ENCODE peak calls at places on chromosomes 7 and 10, in four cellular contexts. P is A549; G is CD8-positive, alpha-beta memory T cell; S is cardiac fibroblast. I is an unnamed sample.

GRCh38 chr7:45000096-45001032 is at the start of gene CCM2:
- DNase-seq in P (peak), G (no peak), S (peak), I (peak)

GRCh38 chr10:115706482-115707076 is 566.4 kb downstream of the GFRA1 start:
- DNase-seq in P (no peak), G (no peak), S (peak), I (peak)

GRCh38 chr7:140039896-140040295 is 22.9 kb downstream of the PARP12 start:
- DNase-seq in P (no peak), G (no peak), S (no peak), I (no peak)

GRCh38 chr7:39451901-39452300 is 114.3 kb upstream of the YAE1 start:
- DNase-seq in P (no peak), G (no peak), S (no peak), I (no peak)

GRCh38 chr7:151607464-151607867 is 87.8 kb upstream of the RHEB start:
- DNase-seq in P (no peak), G (no peak), S (no peak), I (peak)

GRCh38 chr7:41134242-41134872 is 568.5 kb downstream of the INHBA start:
- DNase-seq in P (no peak), G (no peak), S (peak), I (peak)

GRCh38 chr10:131979821-131980270 is 1.9 kb downstream of the BNIP3 start:
- DNase-seq in P (no peak), G (no peak), S (peak), I (peak)

GRCh38 chr7:34841326-34841725 is 183.3 kb downstream of the NPSR1 start:
- DNase-seq in P (no peak), G (no peak), S (no peak), I (no peak)

GRCh38 chr10:100749309-100750217 is 4.2 kb downstream of the PAX2 start:
- DNase-seq in P (no peak), G (no peak), S (no peak), I (no peak)

GRCh38 chr7:28686418-28686800 is 271.7 kb downstream of the TRIL start:
- DNase-seq in P (no peak), G (no peak), S (peak), I (peak)

GRCh38 chr10:64648915-64649314 is 1127.7 kb downstream of the REEP3 start:
- DNase-seq in P (no peak), G (no peak), S (no peak), I (no peak)

GRCh38 chr10:7571992-7572391 is 94.8 kb downstream of the ITIH5 start:
- DNase-seq in P (no peak), G (no peak), S (no peak), I (no peak)

GRCh38 chr7:55026086-55026790 is 7.4 kb downstream of the EGFR start:
- DNase-seq in P (no peak), G (no peak), S (no peak), I (no peak)

GRCh38 chr10:84493951-84494848 is 165.8 kb downstream of the CCSER2 start:
- DNase-seq in P (peak), G (no peak), S (peak), I (peak)

GRCh38 chr10:130418731-130419130 is 282.5 kb downstream of the GLRX3 start:
- DNase-seq in P (no peak), G (no peak), S (no peak), I (no peak)

GRCh38 chr10:44051584-44052385 is 333.1 kb downstream of the CXCL12 start:
- DNase-seq in P (no peak), G (no peak), S (peak), I (peak)

GRCh38 chr10:3811331-3811870 is 26.4 kb upstream of the KLF6 start:
- DNase-seq in P (no peak), G (no peak), S (peak), I (peak)

GRCh38 chr7:4782333-4783291 is 7.2 kb downstream of the AP5Z1 start:
- DNase-seq in P (no peak), G (no peak), S (no peak), I (no peak)

GRCh38 chr7:47293884-47294568 is 287.9 kb downstream of the TNS3 start:
- DNase-seq in P (no peak), G (no peak), S (peak), I (peak)

GRCh38 chr10:77111611-77112550 is 525.7 kb downstream of the KCNMA1 start:
- DNase-seq in P (peak), G (no peak), S (peak), I (peak)

GRCh38 chr10:78869508-78870439 is 199.0 kb upstream of the ZMIZ1 start:
- DNase-seq in P (no peak), G (no peak), S (no peak), I (no peak)

GRCh38 chr7:129067943-129068548 is 13.1 kb upstream of the TNPO3 start:
- DNase-seq in P (no peak), G (no peak), S (no peak), I (no peak)

GRCh38 chr7:143490719-143491306 is 13.1 kb downstream of the TAS2R41 start:
- DNase-seq in P (no peak), G (no peak), S (peak), I (peak)

I was measured in LHCN-M2.